ENCODE peak calls at places on chromosome 16, in ten cellular contexts. One of them, this sample, is unnamed.

GRCh38 chr16:3149630-3150345 is 15.0 kb downstream of the ZNF213 start:
- DNase-seq in transverse colon: peak; percentile 81
- DNase-seq in GM12878: no peak
- DNase-seq in A549: peak; percentile 83
- DNase-seq in tibial nerve: peak; percentile 58
- DNase-seq in ovary: peak; percentile 75
- DNase-seq in HepG2: no peak
- DNase-seq in suprapubic skin: no peak
- DNase-seq in stomach: peak; percentile 73
- DNase-seq in K562: peak; percentile 82
- DNase-seq in this sample: peak; percentile 94

GRCh38 chr16:29170393-29171239 is 185.8 kb downstream of the LAT start:
- DNase-seq in A549: no peak
- DNase-seq in transverse colon: no peak
- DNase-seq in tibial nerve: no peak
- DNase-seq in HepG2: no peak
- DNase-seq in K562: no peak
- DNase-seq in stomach: no peak
- DNase-seq in ovary: no peak
- DNase-seq in suprapubic skin: no peak
- DNase-seq in GM12878: no peak
- DNase-seq in this sample: no peak

GRCh38 chr16:31472559-31473203 is 729 bp downstream of the TGFB1I1 start:
- DNase-seq in HepG2: peak; percentile 58
- DNase-seq in K562: peak; percentile 77
- DNase-seq in tibial nerve: peak; percentile 84
- DNase-seq in ovary: peak; percentile 97
- DNase-seq in GM12878: no peak
- DNase-seq in suprapubic skin: peak; percentile 95
- DNase-seq in transverse colon: peak; percentile 93
- DNase-seq in A549: peak; percentile 93
- DNase-seq in stomach: peak; percentile 87
- DNase-seq in this sample: peak; percentile 91

GRCh38 chr16:55294947-55295346 is 29.1 kb upstream of the IRX6 start:
- DNase-seq in K562: no peak
- DNase-seq in tibial nerve: no peak
- DNase-seq in suprapubic skin: no peak
- DNase-seq in transverse colon: no peak
- DNase-seq in ovary: no peak
- DNase-seq in HepG2: no peak
- DNase-seq in GM12878: no peak
- DNase-seq in A549: no peak
- DNase-seq in stomach: no peak
- DNase-seq in this sample: no peak

GRCh38 chr16:1691276-1691675 is 13.2 kb downstream of the JPT2 start:
- DNase-seq in ovary: no peak
- DNase-seq in suprapubic skin: no peak
- DNase-seq in K562: no peak
- DNase-seq in GM12878: no peak
- DNase-seq in HepG2: no peak
- DNase-seq in tibial nerve: no peak
- DNase-seq in stomach: no peak
- DNase-seq in transverse colon: no peak
- DNase-seq in A549: peak; percentile 52
- DNase-seq in this sample: no peak

GRCh38 chr16:84477661-84478060 is 26.8 kb downstream of the MEAK7 start:
- DNase-seq in HepG2: no peak
- DNase-seq in GM12878: no peak
- DNase-seq in stomach: peak; percentile 17
- DNase-seq in K562: no peak
- DNase-seq in tibial nerve: no peak
- DNase-seq in suprapubic skin: peak; percentile 50
- DNase-seq in transverse colon: no peak
- DNase-seq in ovary: no peak
- DNase-seq in A549: no peak
- DNase-seq in this sample: peak; percentile 17

GRCh38 chr16:31196324-31197088 is 6.1 kb downstream of the PYCARD start:
- DNase-seq in GM12878: no peak
- DNase-seq in K562: no peak
- DNase-seq in suprapubic skin: no peak
- DNase-seq in HepG2: no peak
- DNase-seq in ovary: no peak
- DNase-seq in transverse colon: no peak
- DNase-seq in A549: no peak
- DNase-seq in tibial nerve: no peak
- DNase-seq in stomach: no peak
- DNase-seq in this sample: peak; percentile 41

GRCh38 chr16:83913234-83913633 is 14.3 kb downstream of the MLYCD start:
- DNase-seq in K562: no peak
- DNase-seq in GM12878: no peak
- DNase-seq in tibial nerve: no peak
- DNase-seq in HepG2: no peak
- DNase-seq in suprapubic skin: no peak
- DNase-seq in transverse colon: no peak
- DNase-seq in stomach: no peak
- DNase-seq in ovary: no peak
- DNase-seq in A549: no peak
- DNase-seq in this sample: peak; percentile 42

GRCh38 chr16:80972611-80973010 is 34.1 kb downstream of the CMC2 start:
- DNase-seq in A549: no peak
- DNase-seq in HepG2: no peak
- DNase-seq in tibial nerve: no peak
- DNase-seq in GM12878: no peak
- DNase-seq in ovary: no peak
- DNase-seq in stomach: no peak
- DNase-seq in transverse colon: no peak
- DNase-seq in K562: no peak
- DNase-seq in suprapubic skin: no peak
- DNase-seq in this sample: no peak

GRCh38 chr16:20873331-20873730 is 26.8 kb downstream of the DCUN1D3 start:
- DNase-seq in transverse colon: no peak
- DNase-seq in suprapubic skin: no peak
- DNase-seq in ovary: no peak
- DNase-seq in HepG2: no peak
- DNase-seq in K562: no peak
- DNase-seq in GM12878: no peak
- DNase-seq in stomach: no peak
- DNase-seq in tibial nerve: no peak
- DNase-seq in A549: no peak
- DNase-seq in this sample: no peak

GRCh38 chr16:2149630-2150417 is 1.4 kb downstream of the RAB26 start:
- DNase-seq in ovary: no peak
- DNase-seq in K562: no peak
- DNase-seq in transverse colon: no peak
- DNase-seq in stomach: no peak
- DNase-seq in GM12878: no peak
- DNase-seq in tibial nerve: no peak
- DNase-seq in A549: peak; percentile 73
- DNase-seq in suprapubic skin: peak; percentile 79
- DNase-seq in HepG2: peak; percentile 42
- DNase-seq in this sample: no peak

GRCh38 chr16:21646091-21646490 is 6.3 kb downstream of the IGSF6 start:
- DNase-seq in GM12878: no peak
- DNase-seq in stomach: no peak
- DNase-seq in K562: no peak
- DNase-seq in tibial nerve: no peak
- DNase-seq in ovary: no peak
- DNase-seq in transverse colon: no peak
- DNase-seq in HepG2: no peak
- DNase-seq in suprapubic skin: no peak
- DNase-seq in A549: no peak
- DNase-seq in this sample: no peak

GRCh38 chr16:89155184-89155679 is 16.3 kb upstream of the CDH15 start:
- DNase-seq in tibial nerve: peak; percentile 73
- DNase-seq in K562: no peak
- DNase-seq in A549: no peak
- DNase-seq in ovary: peak; percentile 76
- DNase-seq in stomach: peak; percentile 59
- DNase-seq in HepG2: no peak
- DNase-seq in suprapubic skin: no peak
- DNase-seq in transverse colon: peak; percentile 64
- DNase-seq in GM12878: no peak
- DNase-seq in this sample: peak; percentile 86

GRCh38 chr16:20938426-20938825 is 37.9 kb downstream of the LYRM1 start:
- DNase-seq in K562: no peak
- DNase-seq in transverse colon: no peak
- DNase-seq in GM12878: no peak
- DNase-seq in ovary: no peak
- DNase-seq in HepG2: no peak
- DNase-seq in suprapubic skin: no peak
- DNase-seq in tibial nerve: no peak
- DNase-seq in stomach: no peak
- DNase-seq in A549: no peak
- DNase-seq in this sample: no peak

GRCh38 chr16:11757671-11758545 is 15.3 kb upstream of the TXNDC11 start:
- DNase-seq in tibial nerve: no peak
- DNase-seq in ovary: no peak
- DNase-seq in suprapubic skin: no peak
- DNase-seq in transverse colon: peak; percentile 31
- DNase-seq in A549: peak; percentile 66
- DNase-seq in K562: no peak
- DNase-seq in stomach: no peak
- DNase-seq in GM12878: no peak
- DNase-seq in HepG2: peak; percentile 32
- DNase-seq in this sample: no peak

GRCh38 chr16:13435415-13435814 is 484.5 kb upstream of the ERCC4 start:
- DNase-seq in stomach: no peak
- DNase-seq in A549: no peak
- DNase-seq in GM12878: no peak
- DNase-seq in tibial nerve: no peak
- DNase-seq in transverse colon: no peak
- DNase-seq in suprapubic skin: no peak
- DNase-seq in ovary: no peak
- DNase-seq in HepG2: no peak
- DNase-seq in K562: no peak
- DNase-seq in this sample: no peak

GRCh38 chr16:47612711-47613110 is 151.6 kb downstream of the PHKB start:
- DNase-seq in A549: no peak
- DNase-seq in HepG2: no peak
- DNase-seq in ovary: no peak
- DNase-seq in GM12878: no peak
- DNase-seq in stomach: no peak
- DNase-seq in suprapubic skin: no peak
- DNase-seq in tibial nerve: no peak
- DNase-seq in K562: no peak
- DNase-seq in transverse colon: no peak
- DNase-seq in this sample: no peak

GRCh38 chr16:54655171-54655590 is 275.5 kb upstream of the IRX5 start:
- DNase-seq in tibial nerve: peak; percentile 10
- DNase-seq in HepG2: no peak
- DNase-seq in ovary: peak; percentile 38
- DNase-seq in suprapubic skin: no peak
- DNase-seq in transverse colon: no peak
- DNase-seq in GM12878: no peak
- DNase-seq in A549: no peak
- DNase-seq in stomach: peak; percentile 83
- DNase-seq in K562: no peak
- DNase-seq in this sample: peak; percentile 55

GRCh38 chr16:66472961-66473610 is 46.0 kb downstream of the BEAN1 start:
- DNase-seq in K562: no peak
- DNase-seq in ovary: no peak
- DNase-seq in suprapubic skin: peak; percentile 78
- DNase-seq in tibial nerve: no peak
- DNase-seq in A549: no peak
- DNase-seq in stomach: no peak
- DNase-seq in HepG2: no peak
- DNase-seq in GM12878: no peak
- DNase-seq in transverse colon: no peak
- DNase-seq in this sample: no peak

DNA sequence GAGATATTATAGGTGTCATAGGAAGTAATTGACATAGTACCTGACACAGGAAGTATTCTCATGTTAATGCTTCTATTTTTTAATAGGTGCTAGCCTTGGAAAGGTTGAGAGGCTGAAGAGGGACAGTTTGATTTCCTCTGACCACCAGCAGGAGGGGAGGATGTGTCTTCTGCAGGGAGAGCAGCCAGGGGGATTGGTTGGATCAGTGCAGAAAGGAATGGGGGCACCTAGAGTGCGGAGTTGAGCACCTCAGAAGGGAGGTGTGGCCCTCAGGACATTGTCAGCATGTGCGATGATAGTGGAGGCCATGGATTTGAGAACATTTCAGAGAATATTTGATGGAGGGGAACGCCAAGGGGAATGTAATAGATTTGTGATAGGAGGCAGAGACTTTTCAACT is 23.4 kb downstream of the HAPSTR1 start:
- DNase-seq in HepG2: no peak
- DNase-seq in stomach: no peak
- DNase-seq in GM12878: no peak
- DNase-seq in suprapubic skin: no peak
- DNase-seq in K562: no peak
- DNase-seq in ovary: no peak
- DNase-seq in tibial nerve: no peak
- DNase-seq in A549: no peak
- DNase-seq in transverse colon: no peak
- DNase-seq in this sample: no peak
- TF ChIP-seq EP300 in HepG2: no peak
- TF ChIP-seq EP300 in stomach: no peak
- TF ChIP-seq EP300 in GM12878: no peak
- TF ChIP-seq EP300 in suprapubic skin: no peak
- TF ChIP-seq EP300 in K562: no peak
- TF ChIP-seq EP300 in ovary: no peak
- TF ChIP-seq EP300 in tibial nerve: no peak
- TF ChIP-seq EP300 in A549: no peak
- TF ChIP-seq EP300 in transverse colon: no peak
- TF ChIP-seq EP300 in this sample: no peak

GRCh38 chr16:17346441-17346773 is 124.4 kb downstream of the XYLT1 start:
- DNase-seq in suprapubic skin: no peak
- DNase-seq in K562: no peak
- DNase-seq in tibial nerve: no peak
- DNase-seq in transverse colon: no peak
- DNase-seq in ovary: no peak
- DNase-seq in stomach: no peak
- DNase-seq in GM12878: no peak
- DNase-seq in HepG2: no peak
- DNase-seq in A549: no peak
- DNase-seq in this sample: no peak
- H3K4me1 ChIP-seq in suprapubic skin: peaks cover 58% of the 10 kb centered on the region
- H3K4me1 ChIP-seq in K562: no peaks in the 10 kb centered on the region
- H3K4me1 ChIP-seq in tibial nerve: no peaks in the 10 kb centered on the region
- H3K4me1 ChIP-seq in transverse colon: peaks cover 37% of the 10 kb centered on the region
- H3K4me1 ChIP-seq in ovary: peaks cover 4% of the 10 kb centered on the region
- H3K4me1 ChIP-seq in stomach: peaks cover 70% of the 10 kb centered on the region
- H3K4me1 ChIP-seq in GM12878: peaks cover 62% of the 10 kb centered on the region
- H3K4me1 ChIP-seq in HepG2: no peaks in the 10 kb centered on the region
- H3K4me1 ChIP-seq in A549: no peaks in the 10 kb centered on the region
- H3K4me1 ChIP-seq in this sample: peaks cover 60% of the 10 kb centered on the region

GRCh38 chr16:4301968-4302367 is 13.9 kb upstream of the GLIS2 start:
- DNase-seq in stomach: no peak
- DNase-seq in ovary: no peak
- DNase-seq in tibial nerve: no peak
- DNase-seq in A549: no peak
- DNase-seq in suprapubic skin: no peak
- DNase-seq in HepG2: no peak
- DNase-seq in GM12878: no peak
- DNase-seq in K562: no peak
- DNase-seq in transverse colon: no peak
- DNase-seq in this sample: no peak
- TF ChIP-seq CTCF in stomach: no peak
- TF ChIP-seq CTCF in ovary: no peak
- TF ChIP-seq CTCF in tibial nerve: no peak
- TF ChIP-seq CTCF in A549: no peak
- TF ChIP-seq CTCF in suprapubic skin: no peak
- TF ChIP-seq CTCF in HepG2: no peak
- TF ChIP-seq CTCF in GM12878: no peak
- TF ChIP-seq CTCF in K562: no peak
- TF ChIP-seq CTCF in transverse colon: no peak
- TF ChIP-seq CTCF in this sample: no peak

GRCh38 chr16:63385714-63386113 is 1349.5 kb upstream of the CDH8 start:
- DNase-seq in suprapubic skin: no peak
- DNase-seq in tibial nerve: no peak
- DNase-seq in GM12878: no peak
- DNase-seq in HepG2: no peak
- DNase-seq in transverse colon: no peak
- DNase-seq in stomach: no peak
- DNase-seq in ovary: no peak
- DNase-seq in K562: no peak
- DNase-seq in A549: no peak
- DNase-seq in this sample: no peak
- TF ChIP-seq EP300 in suprapubic skin: no peak
- TF ChIP-seq EP300 in tibial nerve: no peak
- TF ChIP-seq EP300 in GM12878: no peak
- TF ChIP-seq EP300 in HepG2: no peak
- TF ChIP-seq EP300 in transverse colon: no peak
- TF ChIP-seq EP300 in stomach: no peak
- TF ChIP-seq EP300 in ovary: no peak
- TF ChIP-seq EP300 in K562: no peak
- TF ChIP-seq EP300 in A549: no peak
- TF ChIP-seq EP300 in this sample: no peak

This sample was measured in upper lobe of left lung.